ENCODE peak calls at places on chromosomes 6 and 20, in five cellular contexts. I is nephron progenitor cell, T is astrocyte of the spinal cord, P is epithelial cell of esophagus, Y is Panc1. G is an unnamed sample.
A peak's percentile ranks its signal among the peaks of the same experiment; 100 is the strongest.

GRCh38 chr6:63862486-63863198 is 227.0 kb downstream of the PHF3 start:
- DNase-seq in Y (no peak), P (no peak), I (no peak), T (no peak), G (no peak)

GRCh38 chr20:8153281-8153908 is 21.3 kb downstream of the PLCB1 start:
- DNase-seq in P (peak; percentile 19), Y (no peak), T (peak; percentile 72), I (no peak), G (no peak)

GRCh38 chr6:9128970-9129369 is 693.6 kb upstream of the SLC35B3 start:
- DNase-seq in Y (no peak), I (no peak), P (no peak), T (no peak), G (no peak)

GRCh38 chr6:155075938-155076337 is 80.8 kb downstream of the TIAM2 start:
- DNase-seq in P (no peak), Y (no peak), I (no peak), T (no peak), G (no peak)

GRCh38 chr6:154426997-154427396 is 70.4 kb upstream of the IPCEF1 start:
- DNase-seq in T (no peak), P (no peak), Y (no peak), I (no peak), G (no peak)

GRCh38 chr6:32668226-32668747 is 1.8 kb upstream of the HLA-DQB1 start:
- DNase-seq in Y (no peak), P (peak; percentile 84), T (no peak), I (no peak), G (peak; percentile 73)

GRCh38 chr6:14804444-14805210 is 441.2 kb upstream of the JARID2 start:
- DNase-seq in T (peak; percentile 90), Y (no peak), I (no peak), P (peak; percentile 43), G (no peak)

GRCh38 chr20:51574248-51575033 is 31.9 kb upstream of the NFATC2 start:
- DNase-seq in P (peak; percentile 16), T (no peak), I (no peak), Y (no peak), G (no peak)

GRCh38 chr20:63518946-63519764 is 1.4 kb upstream of the PPDPF start:
- DNase-seq in T (no peak), P (no peak), I (no peak), Y (no peak), G (no peak)

GRCh38 chr20:50885068-50885467 is 46.2 kb downstream of the ADNP start:
- DNase-seq in I (no peak), P (no peak), Y (no peak), T (no peak), G (no peak)

GRCh38 chr6:37507690-37508421 is 8.2 kb upstream of the CCDC167 start:
- DNase-seq in Y (no peak), T (no peak), P (no peak), I (no peak), G (no peak)

GRCh38 chr6:33822575-33823395 is 19.0 kb upstream of the MLN start:
- DNase-seq in P (peak; percentile 31), I (peak; percentile 43), Y (no peak), T (no peak), G (no peak)

GRCh38 chr20:46752639-46753235 is 43.3 kb downstream of the SLC2A10 start:
- DNase-seq in I (peak; percentile 77), T (peak; percentile 71), Y (no peak), P (peak; percentile 66), G (peak; percentile 53)

GRCh38 chr6:139580592-139581484 is 206.4 kb upstream of the CITED2 start:
- DNase-seq in Y (no peak), T (no peak), P (no peak), I (no peak), G (peak; percentile 52)

GRCh38 chr6:148414836-148415235 is 72.2 kb downstream of the SASH1 start:
- DNase-seq in Y (no peak), I (no peak), T (peak; percentile 74), P (peak; percentile 71), G (no peak)

GRCh38 chr20:62476074-62476838 is 461 bp upstream of the GATA5 start:
- DNase-seq in Y (no peak), T (no peak), P (no peak), I (peak; percentile 76), G (no peak)

GRCh38 chr20:62475819-62476073 is at the start of gene GATA5:
- DNase-seq in T (no peak), I (no peak), Y (no peak), P (no peak), G (no peak)

GRCh38 chr20:62480318-62480717 is 4.5 kb upstream of the GATA5 start:
- DNase-seq in T (no peak), I (no peak), P (no peak), Y (no peak), G (no peak)

GRCh38 chr20:62479218-62479617 is 3.4 kb upstream of the GATA5 start:
- DNase-seq in I (no peak), T (no peak), P (no peak), Y (no peak), G (no peak)

DNA sequence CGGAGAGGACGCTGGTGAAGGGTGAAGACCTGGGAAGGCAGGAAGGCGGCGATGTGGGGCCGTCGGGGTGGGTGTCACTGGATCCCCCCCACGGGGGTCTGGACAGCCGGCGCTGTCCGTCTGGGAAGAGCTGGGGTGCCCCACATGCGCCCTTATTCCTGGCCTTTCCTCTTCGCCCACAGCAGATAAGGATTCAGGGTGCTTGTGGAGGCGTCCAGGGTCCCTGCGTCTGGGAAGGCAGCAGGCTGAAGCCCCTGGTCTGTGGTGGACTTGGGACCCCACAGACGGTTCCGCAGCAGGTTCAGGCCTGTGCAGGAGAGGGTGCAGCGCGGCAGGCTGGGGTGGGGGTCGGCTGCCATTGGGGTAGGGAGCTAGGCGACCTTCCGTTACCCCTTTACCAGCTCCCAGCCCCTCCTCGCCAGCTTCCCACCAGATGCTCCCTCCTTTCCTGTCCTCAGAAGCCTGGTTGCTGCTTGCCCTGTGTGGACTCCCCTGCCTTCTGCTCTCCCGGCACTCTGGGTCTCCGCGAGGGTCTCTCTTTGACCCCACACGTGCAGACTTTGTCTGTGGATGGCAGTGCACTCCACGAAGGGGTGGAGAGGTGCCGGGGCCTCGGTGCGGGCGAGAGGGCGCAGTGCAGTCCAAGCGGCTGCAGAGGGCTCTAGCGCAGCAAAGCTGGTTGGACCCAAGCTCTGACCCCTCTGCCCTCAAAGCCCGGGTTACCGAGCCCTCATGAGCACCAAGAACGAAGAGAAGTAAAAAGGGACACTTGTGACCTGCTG is 2.1 kb upstream of the GATA5 start:
- DNase-seq in Y (no peak), P (no peak), I (peak; percentile 43), T (no peak), G (no peak)
- TF ChIP-seq CTCF in Y (peak; percentile 79), P (no peak), I (no peak), T (no peak), G (no peak)

DNA sequence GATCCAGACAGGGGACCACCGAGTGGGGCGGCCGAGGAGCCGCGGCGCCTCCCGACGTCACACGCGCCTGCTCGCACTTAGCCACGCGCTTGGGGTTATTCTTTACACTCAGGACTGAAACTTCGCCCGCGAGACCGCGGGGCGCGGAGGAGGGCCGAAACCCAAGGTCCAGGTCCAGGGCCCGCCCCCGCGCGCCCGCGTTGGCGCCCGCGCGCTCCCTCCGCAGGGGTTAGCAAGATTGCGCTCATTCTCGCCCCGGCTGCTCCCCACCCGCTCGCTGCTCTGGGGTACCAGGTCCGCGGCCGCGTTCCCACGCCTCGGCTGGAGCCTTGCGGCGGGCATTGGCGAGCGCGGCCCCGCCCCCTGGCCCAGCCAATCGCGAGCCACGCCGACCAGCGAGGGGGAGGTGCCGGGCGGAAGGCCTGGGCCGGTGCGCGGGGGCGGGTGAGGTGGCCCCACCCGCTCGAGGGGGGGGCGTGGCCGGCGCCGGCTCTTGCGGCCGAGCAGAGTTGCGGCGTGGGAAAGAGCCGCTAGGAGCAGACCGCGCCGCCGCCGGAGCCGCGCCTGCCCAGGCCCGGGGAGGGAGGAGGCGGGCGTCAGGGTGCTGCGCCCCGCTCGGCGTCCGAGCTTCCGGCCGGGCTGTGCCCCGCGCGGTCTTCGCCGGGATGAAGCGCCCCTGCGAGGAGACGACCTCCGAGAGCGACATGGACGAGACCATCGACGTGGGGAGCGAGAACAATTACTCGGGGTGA is at the start of gene HEY2:
- DNase-seq in I (peak; percentile 97), Y (no peak), P (peak; percentile 93), T (peak; percentile 91), G (peak; percentile 98)
- TF ChIP-seq CTCF in I (no peak), Y (no peak), P (no peak), T (no peak), G (no peak)

DNA sequence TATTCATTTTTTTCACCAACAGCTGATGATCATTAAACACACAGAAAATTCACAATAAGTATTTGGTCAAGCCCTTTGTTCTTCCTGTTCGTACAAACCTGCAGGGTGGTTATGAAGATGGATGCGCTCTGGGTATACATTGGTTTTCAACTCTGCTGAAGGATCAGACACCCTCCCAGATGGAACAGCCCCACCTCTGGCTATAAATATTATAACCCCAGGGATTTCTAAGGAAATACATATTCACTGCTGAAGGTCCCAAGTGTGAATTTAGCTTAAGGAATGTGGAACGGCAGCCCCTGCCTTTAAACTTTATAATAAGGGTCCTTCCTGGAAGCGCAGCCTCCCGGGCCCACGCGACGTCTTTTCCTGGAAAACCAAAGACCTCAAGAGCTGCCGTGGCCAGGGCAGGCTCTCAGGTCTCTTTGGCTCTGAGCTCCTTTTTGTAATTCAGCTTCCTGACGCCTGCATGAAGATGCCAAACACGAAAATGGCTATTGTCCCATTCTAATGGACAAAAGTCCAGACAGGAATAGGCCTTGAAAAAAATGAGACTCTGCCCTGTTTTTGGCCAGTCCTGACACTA is 172.4 kb upstream of the SSTR4 start:
- DNase-seq in P (no peak), T (no peak), Y (no peak), I (no peak), G (no peak)
- TF ChIP-seq CTCF in P (peak; percentile 8), T (no peak), Y (peak; percentile 15), I (no peak), G (no peak)

GRCh38 chr6:28443112-28443773 is at the start of gene ZSCAN23:
- DNase-seq in Y (peak; percentile 20), I (peak; percentile 77), T (peak; percentile 89), P (peak; percentile 90), G (peak; percentile 74)
- TF ChIP-seq CTCF in Y (no peak), I (no peak), T (no peak), P (peak; percentile 7), G (no peak)

GRCh38 chr6:80528115-80528514 is 421.6 kb downstream of the BCKDHB start:
- DNase-seq in I (no peak), P (no peak), Y (no peak), T (no peak), G (no peak)
- TF ChIP-seq CTCF in I (no peak), P (no peak), Y (no peak), T (peak; percentile 9), G (no peak)

DNA sequence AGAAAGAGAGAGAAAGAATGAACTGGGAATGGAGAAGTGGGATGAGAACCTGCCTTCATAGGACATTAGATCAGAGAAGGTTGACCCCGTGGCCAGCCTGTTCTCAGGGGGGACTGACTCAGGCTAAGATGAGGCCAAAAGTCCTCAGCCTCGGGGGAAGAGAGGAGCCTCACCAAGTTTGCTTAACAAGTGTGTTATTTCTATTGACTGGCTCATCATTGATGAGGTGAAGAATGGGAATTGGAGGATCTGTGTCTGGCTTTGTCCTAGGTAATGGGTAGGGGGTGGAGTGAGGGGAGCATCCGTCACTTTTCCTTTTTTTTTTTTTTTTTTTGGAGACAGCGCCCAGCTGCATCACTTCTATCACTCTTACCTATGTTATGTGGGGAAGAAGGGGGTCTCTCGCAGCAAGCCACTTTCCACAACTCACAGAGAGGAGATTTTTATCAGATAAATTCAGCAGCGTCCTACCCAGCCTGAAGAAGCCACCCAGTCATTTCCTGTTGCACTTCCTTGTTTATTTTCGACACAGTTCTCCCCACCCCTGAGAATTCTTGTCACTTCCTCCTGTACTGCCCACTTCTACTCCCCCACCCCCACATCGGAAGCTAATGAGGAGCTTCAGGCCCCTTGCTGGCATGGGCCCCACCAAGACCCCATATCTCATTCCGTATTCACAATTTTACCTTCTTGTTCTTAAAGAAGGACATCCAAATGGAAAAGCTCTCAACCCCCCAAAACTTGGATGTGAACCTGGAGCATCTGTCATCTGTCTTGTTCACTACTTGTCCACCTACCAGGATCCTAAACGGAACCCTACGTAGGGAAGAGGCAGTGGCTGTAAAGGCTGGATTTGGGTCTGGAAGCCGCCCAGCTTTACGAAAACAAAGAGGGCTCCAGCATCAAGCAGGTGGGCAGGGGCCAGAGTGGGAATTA is 2.8 kb upstream of the RNASET2 start:
- DNase-seq in I (no peak), T (no peak), P (no peak), Y (no peak), G (no peak)
- TF ChIP-seq CTCF in I (no peak), T (no peak), P (no peak), Y (no peak), G (no peak)